ENCODE peak calls at places on chromosome 14, in five cellular contexts. X is K562, F is H1, H is WTC11, R is GM12878. G is an unnamed sample.

GRCh38 chr14:23568021-23568599 is 519 bp upstream of the AP1G2 start:
- DNase-seq in H (no peak), F (no peak), X (no peak), R (no peak), G (no peak)

GRCh38 chr14:39873793-39874192 is 441.6 kb upstream of the FBXO33 start:
- DNase-seq in R (no peak), X (no peak), H (no peak), F (no peak), G (no peak)

GRCh38 chr14:55071870-55072640 is 20.6 kb downstream of the MAPK1IP1L start:
- DNase-seq in F (no peak), X (no peak), R (peak), H (no peak), G (no peak)

GRCh38 chr14:76293221-76293620 is 82.7 kb upstream of the ESRRB start:
- DNase-seq in X (no peak), F (no peak), R (no peak), H (no peak), G (no peak)

GRCh38 chr14:76937181-76938091 is 91.1 kb downstream of the IRF2BPL start:
- DNase-seq in F (no peak), R (no peak), H (no peak), X (peak), G (peak)

GRCh38 chr14:56412453-56413434 is 166.9 kb upstream of the TMEM260 start:
- DNase-seq in F (no peak), H (no peak), R (no peak), X (no peak), G (no peak)

GRCh38 chr14:22607291-22607690 is 9.2 kb downstream of the ABHD4 start:
- DNase-seq in X (no peak), H (no peak), R (no peak), F (no peak), G (no peak)

GRCh38 chr14:50961606-50962259 is 17.4 kb upstream of the PYGL start:
- DNase-seq in R (no peak), X (no peak), H (no peak), F (no peak), G (no peak)

GRCh38 chr14:65287264-65288131 is 125.0 kb upstream of the FUT8 start:
- DNase-seq in X (no peak), H (no peak), F (no peak), R (no peak), G (peak)

GRCh38 chr14:53002576-53002975 is 51.7 kb upstream of the FERMT2 start:
- DNase-seq in R (no peak), F (no peak), X (peak), H (no peak), G (no peak)

GRCh38 chr14:44988694-44989093 is 26.7 kb downstream of the TOGARAM1 start:
- DNase-seq in F (no peak), H (no peak), X (no peak), R (no peak), G (no peak)

GRCh38 chr14:81247271-81247766 is 26.6 kb upstream of the GTF2A1 start:
- DNase-seq in R (no peak), H (no peak), X (no peak), F (no peak), G (no peak)

GRCh38 chr14:32327255-32327961 is 1.7 kb upstream of the AKAP6 start:
- DNase-seq in X (no peak), H (no peak), R (no peak), F (no peak), G (no peak)

GRCh38 chr14:99838555-99839193 is 45.5 kb downstream of the EML1 start:
- DNase-seq in R (no peak), H (peak), X (no peak), F (no peak), G (peak)

GRCh38 chr14:23146423-23146910 is 27.4 kb upstream of the CEBPE start:
- DNase-seq in F (no peak), R (no peak), X (peak), H (no peak), G (no peak)

GRCh38 chr14:75646762-75647161 is 13.9 kb downstream of the ERG28 start:
- DNase-seq in F (no peak), X (no peak), H (no peak), R (no peak), G (no peak)

GRCh38 chr14:72855913-72856312 is 38.0 kb downstream of the DPF3 start:
- DNase-seq in F (no peak), X (no peak), H (no peak), R (peak), G (no peak)

GRCh38 chr14:35509846-35510245 is 24.1 kb upstream of the INSM2 start:
- DNase-seq in X (no peak), F (no peak), R (no peak), H (no peak), G (no peak)

GRCh38 chr14:55352201-55352600 is 59.4 kb downstream of the ATG14 start:
- DNase-seq in H (no peak), R (no peak), X (no peak), F (no peak), G (no peak)

GRCh38 chr14:104109121-104109541 is 23.6 kb downstream of the ASPG start:
- DNase-seq in F (no peak), H (peak), X (no peak), R (no peak), G (no peak)
- TF ChIP-seq CREB1 in F (no peak), H (no peak), X (no peak), R (no peak), G (no peak)

GRCh38 chr14:91806716-91807115 is 60.6 kb downstream of the TC2N start:
- DNase-seq in R (no peak), X (no peak), H (no peak), F (no peak), G (no peak)

GRCh38 chr14:91796622-91797347 is 64.9 kb upstream of the CATSPERB start:
- DNase-seq in R (no peak), H (no peak), X (no peak), F (no peak), G (no peak)

GRCh38 chr14:91805659-91806058 is 61.7 kb downstream of the TC2N start:
- DNase-seq in X (no peak), F (no peak), R (no peak), H (no peak), G (no peak)

DNA sequence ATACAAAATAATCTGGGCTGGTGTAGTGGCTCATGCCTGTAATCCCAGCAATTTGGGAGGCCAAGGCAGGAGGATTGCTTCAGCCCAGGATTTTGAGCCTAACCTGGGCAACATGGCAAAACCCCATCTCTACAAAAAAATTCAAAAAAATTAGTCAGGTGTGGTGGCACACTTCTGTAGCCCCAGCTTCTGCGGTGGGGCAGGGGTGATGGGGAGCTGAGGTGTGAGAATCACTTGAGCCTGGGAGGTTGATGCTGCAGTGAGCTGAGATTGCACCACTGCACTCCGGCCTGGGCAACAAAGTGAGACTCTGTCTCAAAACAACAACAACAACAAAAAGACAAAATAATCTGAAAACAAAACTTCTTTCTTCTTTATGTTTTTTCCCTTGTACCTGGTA is 66.0 kb downstream of the TC2N start:
- DNase-seq in F (no peak), R (no peak), X (no peak), H (no peak), G (no peak)
- TF ChIP-seq CREB1 in F (no peak), R (no peak), X (no peak), H (no peak), G (no peak)

DNA sequence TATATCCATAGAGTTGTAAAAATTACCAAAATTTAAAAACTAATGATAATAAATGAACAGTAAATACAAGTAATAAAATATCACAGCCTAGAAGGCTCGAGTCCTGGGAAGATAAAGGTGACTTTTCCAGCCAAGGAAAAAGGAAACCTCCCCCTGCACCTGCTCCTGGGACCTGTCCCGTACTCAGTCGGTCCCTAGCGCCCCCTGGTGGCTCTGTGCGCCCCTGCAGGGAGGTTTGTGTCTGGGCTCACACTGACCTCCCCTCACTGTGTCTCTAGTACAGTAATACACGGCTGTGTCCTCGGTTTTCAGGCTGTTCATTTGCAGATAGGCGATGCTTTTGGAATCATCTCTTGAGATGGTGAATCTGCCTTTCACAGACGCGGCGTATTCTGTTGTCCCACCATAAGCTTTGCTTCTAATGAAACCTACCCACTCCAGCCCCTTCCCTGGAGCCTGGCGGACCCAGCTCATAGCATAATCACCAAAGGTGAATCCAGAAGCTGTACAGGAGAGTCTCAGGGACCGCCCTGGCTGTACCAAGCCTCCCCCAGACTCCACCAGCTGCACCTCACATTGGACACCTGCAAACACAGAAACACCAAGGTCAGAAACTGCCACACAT is 1030.4 kb downstream of the TMEM121 start:
- DNase-seq in X (peak), F (no peak), R (no peak), H (peak), G (peak)
- TF ChIP-seq CREB1 in X (no peak), F (no peak), R (no peak), H (no peak), G (no peak)

DNA sequence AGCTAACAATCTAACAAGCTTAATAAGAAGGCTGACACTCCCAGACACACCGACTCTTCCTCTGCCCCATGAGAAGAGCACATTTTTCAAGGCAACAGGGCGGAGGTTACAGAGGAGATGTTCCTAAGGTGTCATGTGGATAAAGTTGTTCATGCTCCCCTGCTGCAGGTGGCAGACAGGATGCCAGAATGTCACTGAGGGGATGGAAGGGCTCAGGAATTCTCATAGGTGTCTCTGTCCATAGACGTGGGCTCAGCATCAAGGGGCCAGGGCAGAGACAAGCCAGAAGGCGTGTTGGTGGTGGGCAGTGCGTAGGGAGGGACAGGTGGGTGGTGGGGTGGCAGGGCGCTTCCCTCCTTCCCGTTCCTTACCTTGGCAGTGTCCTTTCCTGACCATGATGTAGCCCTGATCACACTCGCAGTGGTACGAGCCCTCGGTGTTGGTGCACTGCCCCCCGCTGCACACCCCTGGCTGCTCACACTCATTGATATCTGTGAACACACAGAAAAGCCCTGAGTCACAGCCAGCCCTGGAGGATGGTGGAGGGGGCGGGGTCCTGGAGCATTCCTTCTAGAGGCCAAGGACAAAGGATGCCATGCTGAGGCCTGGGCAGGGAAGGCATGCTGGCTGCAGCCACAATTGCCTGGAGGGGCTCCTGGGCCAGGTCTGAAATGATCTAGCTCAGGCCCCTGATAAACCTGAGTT is 23.0 kb downstream of the ISCA2 start:
- DNase-seq in F (no peak), X (peak), R (no peak), H (peak), G (peak)
- TF ChIP-seq CREB1 in F (no peak), X (no peak), R (no peak), H (no peak), G (no peak)

DNA sequence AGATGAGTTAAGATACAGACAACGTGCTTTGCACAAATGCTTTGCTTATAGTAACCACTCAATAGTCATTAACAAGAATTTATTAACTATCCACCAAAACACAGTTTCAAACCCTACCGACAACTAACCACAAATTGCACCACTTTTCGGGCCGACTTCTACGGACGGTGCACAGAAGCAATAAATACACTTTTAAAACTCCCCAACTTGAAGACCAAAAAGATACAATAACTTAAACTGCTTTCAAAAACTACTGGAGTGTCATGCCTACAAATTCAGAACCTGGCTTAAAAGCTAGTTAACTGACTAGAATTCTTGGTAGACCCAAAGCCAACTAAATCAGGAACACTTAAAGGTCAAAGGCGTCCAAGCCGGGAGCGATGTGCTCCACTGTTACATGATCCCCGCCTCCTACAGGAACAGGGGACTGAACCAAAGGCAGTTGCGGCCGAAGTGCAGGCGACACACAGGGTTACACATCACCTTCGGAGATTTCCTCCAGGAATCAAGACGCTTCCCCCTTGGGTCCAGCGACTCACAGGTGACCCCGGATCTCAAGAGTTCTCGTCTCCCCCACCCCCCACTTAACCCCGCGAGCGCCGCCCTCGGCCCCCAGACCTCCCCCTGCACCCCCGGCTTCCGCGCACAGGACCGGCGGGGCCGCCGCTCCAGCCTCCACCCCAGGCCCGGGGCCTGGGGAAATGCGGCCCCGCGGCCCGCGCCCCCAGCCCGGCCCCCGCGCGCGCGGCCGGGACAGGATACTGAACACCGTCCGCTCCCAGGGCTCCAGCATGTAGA is 507 bp downstream of the SPTSSA start:
- DNase-seq in R (no peak), X (peak), H (peak), F (no peak), G (peak)
- TF ChIP-seq CREB1 in R (no peak), X (no peak), H (no peak), F (no peak), G (no peak)

GRCh38 chr14:101398011-101398410 is 163.3 kb upstream of the DIO3 start:
- DNase-seq in X (no peak), H (no peak), R (no peak), F (no peak), G (no peak)

GRCh38 chr14:101397206-101397605 is 164.1 kb upstream of the DIO3 start:
- DNase-seq in X (no peak), R (no peak), F (no peak), H (no peak), G (no peak)

GRCh38 chr14:101402936-101403660 is 158.2 kb upstream of the DIO3 start:
- DNase-seq in H (no peak), R (no peak), F (no peak), X (no peak), G (no peak)

GRCh38 chr14:101400815-101401214 is 160.5 kb upstream of the DIO3 start:
- DNase-seq in R (no peak), H (no peak), X (no peak), F (no peak), G (no peak)

GRCh38 chr14:101399737-101400517 is 161.4 kb upstream of the DIO3 start:
- DNase-seq in R (no peak), F (no peak), H (no peak), X (no peak), G (no peak)
- TF ChIP-seq CREB1 in R (no peak), F (no peak), H (no peak), X (no peak), G (no peak)

DNA sequence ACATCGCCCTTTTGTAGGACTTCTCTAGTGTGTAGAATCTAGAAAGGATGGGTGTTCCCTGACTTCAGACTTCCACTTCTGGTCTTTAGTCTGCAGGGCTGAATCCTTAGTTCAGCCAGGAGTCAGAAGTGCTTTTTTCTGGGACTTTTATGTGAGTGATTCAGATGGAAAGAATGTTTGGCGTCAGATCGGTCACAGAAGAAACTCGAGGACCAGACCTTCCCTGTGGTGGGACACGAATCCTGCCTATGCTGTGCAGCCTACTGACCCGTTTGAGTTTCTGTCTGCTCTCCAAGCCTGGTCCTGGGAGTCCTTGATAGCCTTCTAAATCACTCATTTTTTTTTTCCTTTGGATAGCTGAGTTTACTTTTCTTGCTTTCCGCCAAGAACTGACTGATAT is 165.3 kb upstream of the SSTR1 start:
- DNase-seq in H (no peak), X (no peak), F (peak), R (no peak), G (peak)
- TF ChIP-seq CREB1 in H (no peak), X (no peak), F (no peak), R (no peak), G (no peak)

DNA sequence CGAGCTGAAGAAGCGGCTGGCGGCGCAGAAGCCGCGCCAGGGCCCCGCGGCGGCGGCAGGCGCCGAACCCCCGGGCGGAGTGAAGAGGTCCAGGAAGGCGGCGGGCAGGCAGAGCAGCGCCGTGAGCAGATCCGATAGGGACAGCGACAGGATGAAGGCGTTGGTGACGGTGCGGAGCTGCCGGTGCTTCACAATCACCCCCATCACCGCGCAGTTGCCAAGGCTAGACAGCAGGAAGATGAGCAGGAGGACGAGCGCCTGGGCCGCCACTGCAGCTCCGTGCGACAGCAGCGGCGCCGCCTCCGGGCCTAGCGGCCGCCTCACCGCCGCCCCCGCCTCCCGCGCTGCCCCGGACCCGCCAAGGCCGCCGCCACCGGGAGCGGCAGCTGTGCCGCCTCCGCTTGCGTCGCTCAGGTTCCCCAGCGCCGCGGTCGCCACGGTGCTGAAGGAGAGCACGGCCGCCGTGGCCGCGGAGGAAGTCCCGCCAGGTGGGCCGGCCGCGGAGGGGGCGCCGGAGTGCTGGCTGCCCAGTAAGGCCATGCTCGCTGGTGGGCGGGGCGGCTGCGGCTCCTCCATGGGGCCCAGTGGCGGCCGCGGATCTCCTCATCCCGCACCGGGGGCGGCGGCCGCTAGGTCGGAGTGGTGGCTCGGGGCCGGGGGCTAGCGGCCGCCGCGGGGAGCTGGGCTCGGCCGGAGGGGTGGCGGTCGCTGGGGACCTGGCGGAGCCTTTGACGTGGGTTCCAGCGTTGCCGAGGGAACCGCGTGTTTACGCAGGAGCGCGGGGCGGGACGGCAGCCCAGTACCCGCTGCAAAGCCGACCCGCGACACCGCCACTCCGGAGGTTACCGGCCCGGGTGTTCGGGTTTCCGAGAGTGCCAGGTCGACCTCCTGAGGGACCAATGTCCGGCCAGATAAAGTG is at the start of gene GPR135:
- DNase-seq in F (no peak), R (no peak), H (peak), X (no peak), G (peak)
- TF ChIP-seq CREB1 in F (no peak), R (peak), H (no peak), X (no peak), G (no peak)